ENCODE peak calls at places on chromosomes 12 and 14, in nine cellular contexts. One of them, this sample, is unnamed.

GRCh38 chr14:101189962-101190560 is 286.5 kb upstream of the RTL1 start:
- DNase-seq in pancreas: no peak
- DNase-seq in trophoblast cell: no peak
- DNase-seq in testis: no peak
- DNase-seq in CD8-positive, alpha-beta T cell: no peak
- DNase-seq in right atrium auricular region: peak; percentile 7
- DNase-seq in OCI-LY7: no peak
- DNase-seq in ovary: no peak
- DNase-seq in gastrocnemius medialis: no peak
- DNase-seq in this sample: no peak

GRCh38 chr14:105974902-105975301 is 448.5 kb downstream of the TMEM121 start:
- DNase-seq in right atrium auricular region: no peak
- DNase-seq in pancreas: no peak
- DNase-seq in trophoblast cell: no peak
- DNase-seq in ovary: no peak
- DNase-seq in CD8-positive, alpha-beta T cell: peak; percentile 41
- DNase-seq in testis: peak; percentile 19
- DNase-seq in OCI-LY7: no peak
- DNase-seq in gastrocnemius medialis: no peak
- DNase-seq in this sample: no peak

GRCh38 chr12:50507930-50508329 is 3.1 kb downstream of the DIP2B start:
- DNase-seq in pancreas: no peak
- DNase-seq in trophoblast cell: no peak
- DNase-seq in right atrium auricular region: no peak
- DNase-seq in ovary: no peak
- DNase-seq in gastrocnemius medialis: no peak
- DNase-seq in CD8-positive, alpha-beta T cell: no peak
- DNase-seq in testis: no peak
- DNase-seq in OCI-LY7: no peak
- DNase-seq in this sample: no peak

GRCh38 chr14:61930101-61930857 is 168.1 kb downstream of the SNAPC1 start:
- DNase-seq in OCI-LY7: no peak
- DNase-seq in trophoblast cell: no peak
- DNase-seq in CD8-positive, alpha-beta T cell: no peak
- DNase-seq in right atrium auricular region: no peak
- DNase-seq in gastrocnemius medialis: no peak
- DNase-seq in testis: no peak
- DNase-seq in pancreas: no peak
- DNase-seq in ovary: no peak
- DNase-seq in this sample: no peak

GRCh38 chr14:99346470-99347080 is 74.6 kb upstream of the BCL11B start:
- DNase-seq in CD8-positive, alpha-beta T cell: no peak
- DNase-seq in pancreas: peak; percentile 40
- DNase-seq in gastrocnemius medialis: no peak
- DNase-seq in trophoblast cell: no peak
- DNase-seq in right atrium auricular region: no peak
- DNase-seq in testis: no peak
- DNase-seq in ovary: no peak
- DNase-seq in OCI-LY7: no peak
- DNase-seq in this sample: no peak

GRCh38 chr12:63811755-63812154 is 32.0 kb downstream of the RXYLT1 start:
- DNase-seq in ovary: no peak
- DNase-seq in right atrium auricular region: no peak
- DNase-seq in CD8-positive, alpha-beta T cell: no peak
- DNase-seq in testis: no peak
- DNase-seq in trophoblast cell: no peak
- DNase-seq in OCI-LY7: no peak
- DNase-seq in pancreas: no peak
- DNase-seq in gastrocnemius medialis: no peak
- DNase-seq in this sample: no peak

GRCh38 chr12:46404225-46404631 is 31.7 kb upstream of the SLC38A2 start:
- DNase-seq in OCI-LY7: no peak
- DNase-seq in gastrocnemius medialis: no peak
- DNase-seq in trophoblast cell: no peak
- DNase-seq in ovary: no peak
- DNase-seq in pancreas: no peak
- DNase-seq in testis: no peak
- DNase-seq in CD8-positive, alpha-beta T cell: no peak
- DNase-seq in right atrium auricular region: no peak
- DNase-seq in this sample: no peak

GRCh38 chr14:105487449-105487985 is 831 bp downstream of the CRIP1 start:
- DNase-seq in CD8-positive, alpha-beta T cell: peak; percentile 73
- DNase-seq in OCI-LY7: no peak
- DNase-seq in testis: no peak
- DNase-seq in trophoblast cell: no peak
- DNase-seq in right atrium auricular region: peak; percentile 65
- DNase-seq in gastrocnemius medialis: no peak
- DNase-seq in ovary: no peak
- DNase-seq in pancreas: no peak
- DNase-seq in this sample: no peak

GRCh38 chr12:108804361-108804949 is 52.9 kb downstream of the SSH1 start:
- DNase-seq in right atrium auricular region: peak; percentile 84
- DNase-seq in testis: peak; percentile 56
- DNase-seq in pancreas: no peak
- DNase-seq in OCI-LY7: no peak
- DNase-seq in gastrocnemius medialis: no peak
- DNase-seq in ovary: peak; percentile 82
- DNase-seq in CD8-positive, alpha-beta T cell: no peak
- DNase-seq in trophoblast cell: no peak
- DNase-seq in this sample: no peak

GRCh38 chr12:11725616-11726015 is 76.1 kb downstream of the ETV6 start:
- DNase-seq in testis: no peak
- DNase-seq in trophoblast cell: no peak
- DNase-seq in CD8-positive, alpha-beta T cell: no peak
- DNase-seq in gastrocnemius medialis: no peak
- DNase-seq in ovary: no peak
- DNase-seq in OCI-LY7: peak; percentile 77
- DNase-seq in pancreas: no peak
- DNase-seq in right atrium auricular region: no peak
- DNase-seq in this sample: no peak
- H3K4me1 ChIP-seq in testis: peaks cover 14% of the 10 kb centered on the region
- H3K4me1 ChIP-seq in trophoblast cell: peaks cover 13% of the 10 kb centered on the region
- H3K4me1 ChIP-seq in CD8-positive, alpha-beta T cell: peaks cover 24% of the 10 kb centered on the region
- H3K4me1 ChIP-seq in gastrocnemius medialis: peaks cover 22% of the 10 kb centered on the region
- H3K4me1 ChIP-seq in ovary: peaks cover 14% of the 10 kb centered on the region
- H3K4me1 ChIP-seq in OCI-LY7: peaks cover 91% of the 10 kb centered on the region
- H3K4me1 ChIP-seq in pancreas: peaks cover 57% of the 10 kb centered on the region
- H3K4me1 ChIP-seq in right atrium auricular region: peaks cover 21% of the 10 kb centered on the region
- H3K4me1 ChIP-seq in this sample: peaks cover 16% of the 10 kb centered on the region

GRCh38 chr12:32559434-32559833 is 119.7 kb upstream of the DNM1L start:
- DNase-seq in CD8-positive, alpha-beta T cell: no peak
- DNase-seq in trophoblast cell: no peak
- DNase-seq in ovary: no peak
- DNase-seq in testis: no peak
- DNase-seq in gastrocnemius medialis: peak; percentile 34
- DNase-seq in pancreas: no peak
- DNase-seq in right atrium auricular region: no peak
- DNase-seq in OCI-LY7: no peak
- DNase-seq in this sample: no peak

GRCh38 chr12:32566663-32567634 is 112.2 kb upstream of the DNM1L start:
- DNase-seq in gastrocnemius medialis: no peak
- DNase-seq in pancreas: no peak
- DNase-seq in OCI-LY7: no peak
- DNase-seq in CD8-positive, alpha-beta T cell: no peak
- DNase-seq in trophoblast cell: no peak
- DNase-seq in ovary: no peak
- DNase-seq in right atrium auricular region: no peak
- DNase-seq in testis: peak; percentile 37
- DNase-seq in this sample: no peak

GRCh38 chr12:32558941-32559340 is 120.2 kb upstream of the DNM1L start:
- DNase-seq in CD8-positive, alpha-beta T cell: no peak
- DNase-seq in trophoblast cell: no peak
- DNase-seq in gastrocnemius medialis: no peak
- DNase-seq in ovary: no peak
- DNase-seq in right atrium auricular region: no peak
- DNase-seq in testis: no peak
- DNase-seq in OCI-LY7: peak; percentile 78
- DNase-seq in pancreas: no peak
- DNase-seq in this sample: no peak

GRCh38 chr12:32560520-32560919 is 118.6 kb upstream of the DNM1L start:
- DNase-seq in trophoblast cell: no peak
- DNase-seq in gastrocnemius medialis: no peak
- DNase-seq in CD8-positive, alpha-beta T cell: no peak
- DNase-seq in ovary: no peak
- DNase-seq in pancreas: no peak
- DNase-seq in right atrium auricular region: no peak
- DNase-seq in OCI-LY7: peak; percentile 49
- DNase-seq in testis: no peak
- DNase-seq in this sample: no peak

GRCh38 chr12:32561931-32562341 is 117.2 kb upstream of the DNM1L start:
- DNase-seq in testis: peak; percentile 47
- DNase-seq in trophoblast cell: no peak
- DNase-seq in OCI-LY7: no peak
- DNase-seq in gastrocnemius medialis: no peak
- DNase-seq in right atrium auricular region: no peak
- DNase-seq in pancreas: no peak
- DNase-seq in CD8-positive, alpha-beta T cell: no peak
- DNase-seq in ovary: no peak
- DNase-seq in this sample: no peak
- H3K4me1 ChIP-seq in testis: peaks cover 12% of the 10 kb centered on the region
- H3K4me1 ChIP-seq in trophoblast cell: peaks cover 4% of the 10 kb centered on the region
- H3K4me1 ChIP-seq in OCI-LY7: peaks cover 38% of the 10 kb centered on the region
- H3K4me1 ChIP-seq in gastrocnemius medialis: peaks cover 68% of the 10 kb centered on the region
- H3K4me1 ChIP-seq in right atrium auricular region: peaks cover 69% of the 10 kb centered on the region
- H3K4me1 ChIP-seq in pancreas: peaks cover 18% of the 10 kb centered on the region
- H3K4me1 ChIP-seq in CD8-positive, alpha-beta T cell: no peaks in the 10 kb centered on the region
- H3K4me1 ChIP-seq in ovary: peaks cover 24% of the 10 kb centered on the region
- H3K4me1 ChIP-seq in this sample: peaks cover 3% of the 10 kb centered on the region

GRCh38 chr14:24428628-24429394 is 657 bp downstream of the CBLN3 start:
- DNase-seq in trophoblast cell: no peak
- DNase-seq in ovary: peak; percentile 34
- DNase-seq in OCI-LY7: no peak
- DNase-seq in pancreas: no peak
- DNase-seq in gastrocnemius medialis: no peak
- DNase-seq in CD8-positive, alpha-beta T cell: no peak
- DNase-seq in right atrium auricular region: no peak
- DNase-seq in testis: no peak
- DNase-seq in this sample: no peak

GRCh38 chr14:24427537-24428508 is 1.6 kb downstream of the CBLN3 start:
- DNase-seq in trophoblast cell: no peak
- DNase-seq in CD8-positive, alpha-beta T cell: no peak
- DNase-seq in OCI-LY7: no peak
- DNase-seq in testis: no peak
- DNase-seq in pancreas: no peak
- DNase-seq in ovary: peak; percentile 22
- DNase-seq in right atrium auricular region: no peak
- DNase-seq in gastrocnemius medialis: no peak
- DNase-seq in this sample: no peak

GRCh38 chr14:24430143-24430681 is 458 bp downstream of the KHNYN start:
- DNase-seq in testis: peak; percentile 87
- DNase-seq in ovary: peak; percentile 84
- DNase-seq in gastrocnemius medialis: peak; percentile 42
- DNase-seq in OCI-LY7: peak; percentile 51
- DNase-seq in pancreas: peak; percentile 69
- DNase-seq in trophoblast cell: peak; percentile 54
- DNase-seq in right atrium auricular region: peak; percentile 86
- DNase-seq in CD8-positive, alpha-beta T cell: peak; percentile 34
- DNase-seq in this sample: peak; percentile 74

GRCh38 chr14:24430682-24431568 is 1.2 kb downstream of the KHNYN start:
- DNase-seq in testis: peak; percentile 74
- DNase-seq in right atrium auricular region: peak; percentile 61
- DNase-seq in gastrocnemius medialis: no peak
- DNase-seq in CD8-positive, alpha-beta T cell: peak; percentile 32
- DNase-seq in pancreas: peak; percentile 26
- DNase-seq in OCI-LY7: peak; percentile 63
- DNase-seq in trophoblast cell: peak; percentile 28
- DNase-seq in ovary: peak; percentile 61
- DNase-seq in this sample: no peak

DNA sequence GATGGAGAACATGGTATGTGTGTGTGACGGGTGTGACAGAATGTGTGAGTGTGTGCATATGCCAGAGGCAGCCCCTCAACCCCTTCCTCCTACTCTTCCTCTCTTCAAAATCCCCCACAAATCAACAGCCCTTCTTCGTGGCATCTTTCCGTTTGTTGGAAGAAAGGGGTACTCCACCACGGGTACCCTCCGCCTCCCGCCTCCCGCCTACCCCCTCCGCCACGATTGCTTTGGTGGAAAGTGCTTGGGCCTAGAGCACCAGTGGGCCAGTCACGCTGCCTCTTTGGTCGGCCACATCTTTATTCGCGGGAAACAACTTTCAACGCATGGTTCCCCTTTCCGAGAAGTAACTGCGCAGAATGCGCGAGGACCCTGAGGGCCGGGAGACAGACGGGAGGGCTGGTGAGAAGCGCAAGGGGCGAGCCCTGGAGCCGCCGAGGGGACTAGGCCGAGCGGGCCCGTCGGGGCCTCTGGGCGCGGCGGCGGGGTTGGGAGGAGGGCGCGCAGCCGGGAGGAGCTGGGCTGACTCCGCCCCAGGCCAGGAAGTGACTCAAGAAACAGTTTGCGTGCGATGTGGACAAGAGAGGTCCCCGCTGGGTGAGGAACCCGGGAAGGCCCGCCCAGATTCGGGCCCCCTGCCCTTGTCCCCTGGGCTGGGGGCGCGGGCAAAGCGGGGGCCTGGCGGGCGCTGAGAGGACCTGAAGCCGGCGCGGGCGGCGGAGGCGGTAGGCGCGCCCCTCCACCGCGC is at the start of the genes CBLN3 and KHNYN:
- DNase-seq in trophoblast cell: peak; percentile 76
- DNase-seq in right atrium auricular region: peak; percentile 93
- DNase-seq in ovary: peak; percentile 93
- DNase-seq in testis: peak; percentile 94
- DNase-seq in CD8-positive, alpha-beta T cell: peak; percentile 81
- DNase-seq in pancreas: peak; percentile 88
- DNase-seq in OCI-LY7: peak; percentile 90
- DNase-seq in gastrocnemius medialis: peak; percentile 85
- DNase-seq in this sample: peak; percentile 90
- H3K4me1 ChIP-seq in trophoblast cell: peaks cover 10% of the 10 kb centered on the region
- H3K4me1 ChIP-seq in right atrium auricular region: peaks cover 44% of the 10 kb centered on the region
- H3K4me1 ChIP-seq in ovary: peaks cover 15% of the 10 kb centered on the region
- H3K4me1 ChIP-seq in testis: peaks cover 29% of the 10 kb centered on the region
- H3K4me1 ChIP-seq in CD8-positive, alpha-beta T cell: peaks cover 45% of the 10 kb centered on the region
- H3K4me1 ChIP-seq in pancreas: peaks cover 11% of the 10 kb centered on the region
- H3K4me1 ChIP-seq in OCI-LY7: peaks cover 31% of the 10 kb centered on the region
- H3K4me1 ChIP-seq in gastrocnemius medialis: peaks cover 18% of the 10 kb centered on the region
- H3K4me1 ChIP-seq in this sample: peaks cover 15% of the 10 kb centered on the region

DNA sequence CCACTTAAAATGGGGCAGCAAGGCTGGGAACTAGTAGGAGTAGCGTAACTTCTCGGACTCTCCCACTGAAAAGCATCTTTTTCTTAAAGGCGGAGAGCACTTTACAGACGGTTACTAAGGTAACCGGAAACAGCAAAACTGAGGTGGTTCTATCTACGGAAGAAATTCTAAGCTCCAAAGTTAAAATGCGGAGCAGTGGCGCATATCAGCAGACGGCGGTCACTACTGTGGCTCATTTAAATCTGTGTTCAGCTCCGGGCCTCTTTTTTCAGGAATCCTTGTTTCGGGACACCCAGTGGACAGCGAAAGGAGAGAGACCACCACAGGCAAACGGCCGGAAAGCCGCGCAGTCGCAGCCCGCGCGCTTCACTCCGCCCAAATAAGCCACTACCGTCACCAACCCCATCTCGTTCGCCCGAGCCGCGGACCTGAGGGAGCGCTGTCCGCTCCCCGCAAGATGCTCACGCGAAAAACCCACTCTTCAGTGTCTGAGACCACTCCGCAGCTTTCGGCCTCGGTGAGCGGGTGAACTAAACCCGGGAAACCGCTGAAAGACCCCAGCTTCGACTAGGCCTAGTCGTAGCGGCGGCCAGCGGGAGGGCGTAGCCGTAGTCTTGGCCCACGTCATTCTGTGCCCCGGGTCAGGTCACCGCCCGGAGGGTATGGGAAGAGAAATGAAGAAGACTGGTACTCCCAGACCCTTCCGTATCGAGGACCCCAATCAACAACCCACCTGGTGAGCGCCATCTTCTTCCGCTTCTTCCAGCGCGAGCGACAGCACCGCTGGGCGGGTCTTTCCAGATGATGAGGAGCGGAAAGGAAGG is at the start of gene SNW1:
- DNase-seq in right atrium auricular region: peak; percentile 97
- DNase-seq in testis: peak; percentile 96
- DNase-seq in trophoblast cell: peak; percentile 92
- DNase-seq in gastrocnemius medialis: peak; percentile 89
- DNase-seq in CD8-positive, alpha-beta T cell: peak; percentile 83
- DNase-seq in OCI-LY7: peak; percentile 96
- DNase-seq in pancreas: peak; percentile 91
- DNase-seq in ovary: peak; percentile 92
- DNase-seq in this sample: peak; percentile 93
- H3K4me1 ChIP-seq in right atrium auricular region: peaks cover 44% of the 10 kb centered on the region
- H3K4me1 ChIP-seq in testis: peaks cover 2% of the 10 kb centered on the region
- H3K4me1 ChIP-seq in trophoblast cell: no peaks in the 10 kb centered on the region
- H3K4me1 ChIP-seq in gastrocnemius medialis: peaks cover 28% of the 10 kb centered on the region
- H3K4me1 ChIP-seq in CD8-positive, alpha-beta T cell: peaks cover 34% of the 10 kb centered on the region
- H3K4me1 ChIP-seq in OCI-LY7: peaks cover 22% of the 10 kb centered on the region
- H3K4me1 ChIP-seq in pancreas: peaks cover 12% of the 10 kb centered on the region
- H3K4me1 ChIP-seq in ovary: peaks cover 13% of the 10 kb centered on the region
- H3K4me1 ChIP-seq in this sample: peaks cover 12% of the 10 kb centered on the region

This sample was measured in lung.